ENCODE peak calls at places on chromosomes 13 and 19, in six cellular contexts. Z, Y, U, C, F and E are unnamed samples.

GRCh38 chr19:17184381-17184841 is 30.7 kb upstream of the USE1 start:
- DNase-seq in Z (no peak), Y (no peak), U (no peak), C (no peak), F (no peak), E (no peak)

GRCh38 chr19:10587022-10587838 is at the start of gene AP1M2:
- DNase-seq in Z (no peak), Y (no peak), U (no peak), C (no peak), F (no peak), E (no peak)

GRCh38 chr19:11142528-11143171 is 12.9 kb downstream of the SPC24 start:
- DNase-seq in Z (peak), Y (peak), U (peak), C (peak), F (no peak), E (peak)

GRCh38 chr13:113209880-113210421 is 538 bp downstream of the CUL4A start:
- DNase-seq in Z (peak), Y (no peak), U (peak), C (peak), F (peak), E (peak)

GRCh38 chr13:67238277-67238859 is 8.2 kb upstream of the PCDH9 start:
- DNase-seq in Z (peak), Y (no peak), U (no peak), C (peak), F (no peak), E (peak)

GRCh38 chr19:50835785-50836542 is 2.6 kb upstream of the KLK15 start:
- DNase-seq in Z (peak), Y (no peak), U (peak), C (peak), F (peak), E (peak)

GRCh38 chr13:37409756-37410155 is 188.8 kb downstream of the POSTN start:
- DNase-seq in Z (no peak), Y (no peak), U (no peak), C (no peak), F (no peak), E (peak)

GRCh38 chr13:58191754-58192153 is 560.2 kb downstream of the PCDH17 start:
- DNase-seq in Z (no peak), Y (no peak), U (no peak), C (no peak), F (no peak), E (no peak)

GRCh38 chr19:18500820-18501219 is 21.1 kb downstream of the ELL start:
- DNase-seq in Z (no peak), Y (no peak), U (no peak), C (no peak), F (no peak), E (no peak)

GRCh38 chr19:10885241-10886169 is 14.2 kb downstream of the CARM1 start:
- DNase-seq in Z (no peak), Y (no peak), U (no peak), C (no peak), F (no peak), E (no peak)

GRCh38 chr19:45075215-45076028 is 856 bp downstream of the ZNF296 start:
- DNase-seq in Z (peak), Y (peak), U (peak), C (peak), F (peak), E (peak)

GRCh38 chr13:102905905-102906304 is 60.1 kb downstream of the ERCC5 start:
- DNase-seq in Z (no peak), Y (no peak), U (no peak), C (no peak), F (no peak), E (no peak)

GRCh38 chr19:46299004-46299509 is 2.2 kb downstream of the HIF3A start:
- DNase-seq in Z (peak), Y (peak), U (peak), C (peak), F (no peak), E (peak)

GRCh38 chr19:11321206-11322126 is 18.0 kb downstream of the RAB3D start:
- DNase-seq in Z (no peak), Y (no peak), U (no peak), C (no peak), F (peak), E (no peak)

GRCh38 chr13:93230466-93230865 is 3.9 kb downstream of the GPC6 start:
- DNase-seq in Z (peak), Y (no peak), U (no peak), C (peak), F (no peak), E (peak)

GRCh38 chr19:4297901-4298771 is 4.1 kb downstream of the TMIGD2 start:
- DNase-seq in Z (no peak), Y (no peak), U (no peak), C (no peak), F (no peak), E (no peak)
- TF ChIP-seq CTCF in Z (no peak), Y (no peak), U (no peak), C (no peak), F (no peak), E (no peak)

DNA sequence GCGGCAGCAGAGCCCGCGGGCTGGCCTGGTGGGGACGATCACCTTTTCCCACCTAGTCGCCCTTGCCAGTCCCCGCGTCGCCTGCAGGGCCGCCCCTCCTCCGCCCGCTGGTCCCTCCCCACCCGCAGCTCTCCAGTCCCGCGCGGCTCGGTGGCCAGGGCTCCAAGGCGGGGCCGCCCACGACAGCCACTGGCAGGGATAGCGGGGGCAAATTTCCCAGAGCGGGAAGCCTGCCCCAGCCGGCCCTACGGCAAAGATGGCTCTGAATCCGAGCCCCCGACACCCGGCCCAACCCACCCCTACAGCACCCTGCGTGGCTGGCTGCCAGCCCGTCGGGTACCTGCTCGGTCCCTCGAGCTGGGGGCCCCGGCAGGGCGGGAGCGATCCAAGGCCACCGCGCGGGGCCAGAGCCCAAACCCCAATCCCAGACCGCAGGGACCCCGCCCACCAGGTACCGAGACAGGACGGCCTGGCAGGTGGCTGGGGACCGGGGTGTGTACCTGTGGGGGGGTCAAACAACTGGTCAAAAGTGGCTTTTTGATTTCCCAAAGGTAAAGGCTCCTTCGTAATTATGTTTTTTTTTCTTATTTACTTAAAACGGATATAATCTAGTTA is 6.3 kb upstream of the ZNF98 start:
- DNase-seq in Z (no peak), Y (no peak), U (no peak), C (no peak), F (no peak), E (no peak)
- H3K4me3 ChIP-seq in Z (no peak), Y (peak), U (no peak), C (no peak), F (no peak), E (no peak)

DNA sequence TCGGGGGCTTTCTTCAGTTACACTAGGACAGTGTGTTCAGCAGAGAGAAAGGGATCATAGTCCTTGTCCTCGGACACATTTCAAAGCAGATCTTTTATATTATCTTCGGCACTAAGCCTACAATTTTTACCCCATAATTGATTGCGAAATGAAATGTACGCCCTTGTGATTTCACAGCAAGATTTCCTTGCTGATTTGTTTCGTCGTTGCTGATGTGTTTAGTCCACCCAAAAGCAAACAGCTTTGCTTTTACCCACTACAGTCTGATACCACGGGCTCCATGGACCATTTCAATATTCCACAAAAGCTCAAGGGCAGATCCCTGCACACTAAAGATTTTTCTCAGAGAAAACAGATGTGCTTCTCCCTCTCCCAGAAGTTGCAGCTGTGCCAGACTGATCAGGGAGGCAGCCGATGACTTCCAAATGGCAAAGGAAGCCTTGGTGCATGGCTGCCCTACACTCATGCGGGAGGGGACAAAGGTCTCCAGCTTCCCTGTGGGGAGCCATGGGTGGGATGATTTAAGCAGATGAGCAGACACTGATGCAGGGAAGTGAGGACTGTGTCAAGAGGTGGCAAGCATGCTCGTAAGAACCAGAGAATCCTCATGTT is 81.2 kb downstream of the STK24 start:
- DNase-seq in Z (no peak), Y (no peak), U (no peak), C (no peak), F (no peak), E (peak)
- TF ChIP-seq CTCF in Z (no peak), Y (no peak), U (no peak), C (no peak), F (no peak), E (no peak)

GRCh38 chr19:4580021-4580901 is 20.8 kb upstream of the SEMA6B start:
- DNase-seq in Z (no peak), Y (no peak), U (no peak), C (no peak), F (peak), E (no peak)

GRCh38 chr19:4582112-4582553 is 22.6 kb upstream of the SEMA6B start:
- DNase-seq in Z (no peak), Y (no peak), U (no peak), C (no peak), F (no peak), E (no peak)

GRCh38 chr19:4582980-4583842 is 23.7 kb upstream of the SEMA6B start:
- DNase-seq in Z (no peak), Y (no peak), U (no peak), C (no peak), F (no peak), E (no peak)

GRCh38 chr19:4580961-4581380 is 21.5 kb upstream of the SEMA6B start:
- DNase-seq in Z (no peak), Y (no peak), U (no peak), C (no peak), F (no peak), E (no peak)

GRCh38 chr19:4581381-4582111 is 22.1 kb upstream of the SEMA6B start:
- DNase-seq in Z (peak), Y (no peak), U (no peak), C (peak), F (peak), E (no peak)
- H3K4me3 ChIP-seq in Z (peak), Y (peak), U (peak), C (peak), F (peak), E (no peak)

GRCh38 chr13:38670627-38671026 is 16.2 kb upstream of the FREM2 start:
- DNase-seq in Z (peak), Y (no peak), U (no peak), C (peak), F (no peak), E (no peak)
- TF ChIP-seq CTCF in Z (no peak), Y (no peak), U (no peak), C (peak), F (no peak), E (no peak)

DNA sequence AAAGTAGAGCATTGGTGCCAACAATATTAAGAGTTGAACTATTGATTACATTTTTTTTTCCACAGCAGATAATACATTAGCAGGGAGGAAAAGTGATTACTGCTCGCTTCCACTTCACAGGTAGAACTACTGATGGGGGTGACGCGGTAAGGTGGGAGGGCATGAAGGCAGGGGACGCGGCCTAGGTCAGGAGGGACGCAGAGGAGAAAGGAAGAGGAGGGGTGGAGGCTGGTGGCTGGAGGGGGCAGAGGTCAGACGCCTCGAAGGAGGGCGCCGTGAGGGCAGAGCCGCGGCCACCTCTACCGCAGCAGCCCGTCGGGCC is 287 bp upstream of the B3GLCT start:
- DNase-seq in Z (no peak), Y (no peak), U (no peak), C (no peak), F (no peak), E (no peak)
- H3K4me3 ChIP-seq in Z (peak), Y (peak), U (peak), C (peak), F (peak), E (peak)

DNA sequence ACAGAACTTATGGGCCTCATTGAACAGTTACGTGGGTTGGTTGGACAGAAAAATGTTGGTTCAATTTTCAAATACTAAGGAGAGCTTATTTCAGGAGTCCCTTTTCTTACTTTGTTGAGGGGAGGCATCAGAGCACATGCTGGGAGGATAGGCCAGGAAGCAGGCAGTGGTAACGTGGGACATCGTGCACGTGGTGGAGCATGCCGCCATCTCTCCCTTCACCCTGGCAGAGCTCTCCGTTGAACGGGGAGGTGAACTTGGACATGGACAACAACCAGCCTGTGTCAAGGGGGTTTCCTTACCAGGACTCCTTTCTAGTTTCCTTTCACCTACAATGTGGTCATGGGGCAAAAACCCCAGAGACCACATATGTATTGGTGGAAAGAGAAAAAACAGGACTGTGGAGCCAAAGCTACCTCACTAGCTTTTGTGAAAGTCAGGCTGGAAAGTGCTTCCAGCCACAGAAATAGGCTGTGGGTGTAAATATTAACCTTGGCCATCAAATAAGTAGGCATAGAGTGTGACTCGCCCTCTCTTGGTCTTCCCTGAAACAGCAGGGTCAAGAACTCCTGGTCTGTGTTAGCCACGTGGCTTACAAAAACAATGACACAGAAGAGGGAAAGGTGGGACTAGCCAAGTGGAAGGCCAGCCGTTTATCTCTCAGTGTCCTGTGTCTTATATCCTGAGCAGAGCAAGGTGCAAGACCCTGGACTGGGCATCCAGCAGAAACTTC is 14.4 kb downstream of the MICOS13 start:
- DNase-seq in Z (peak), Y (no peak), U (peak), C (peak), F (no peak), E (peak)
- TF ChIP-seq CTCF in Z (peak), Y (no peak), U (no peak), C (peak), F (peak), E (peak)

GRCh38 chr19:30449191-30449590 is 77.0 kb downstream of the ZNF536 start:
- DNase-seq in Z (no peak), Y (no peak), U (no peak), C (no peak), F (no peak), E (peak)
- H3K4me3 ChIP-seq in Z (no peak), Y (no peak), U (no peak), C (no peak), F (no peak), E (peak)

GRCh38 chr13:80036845-80037504 is 304.0 kb downstream of the SPRY2 start:
- DNase-seq in Z (no peak), Y (no peak), U (no peak), C (no peak), F (no peak), E (peak)
- TF ChIP-seq CTCF in Z (no peak), Y (no peak), U (no peak), C (no peak), F (no peak), E (no peak)

DNA sequence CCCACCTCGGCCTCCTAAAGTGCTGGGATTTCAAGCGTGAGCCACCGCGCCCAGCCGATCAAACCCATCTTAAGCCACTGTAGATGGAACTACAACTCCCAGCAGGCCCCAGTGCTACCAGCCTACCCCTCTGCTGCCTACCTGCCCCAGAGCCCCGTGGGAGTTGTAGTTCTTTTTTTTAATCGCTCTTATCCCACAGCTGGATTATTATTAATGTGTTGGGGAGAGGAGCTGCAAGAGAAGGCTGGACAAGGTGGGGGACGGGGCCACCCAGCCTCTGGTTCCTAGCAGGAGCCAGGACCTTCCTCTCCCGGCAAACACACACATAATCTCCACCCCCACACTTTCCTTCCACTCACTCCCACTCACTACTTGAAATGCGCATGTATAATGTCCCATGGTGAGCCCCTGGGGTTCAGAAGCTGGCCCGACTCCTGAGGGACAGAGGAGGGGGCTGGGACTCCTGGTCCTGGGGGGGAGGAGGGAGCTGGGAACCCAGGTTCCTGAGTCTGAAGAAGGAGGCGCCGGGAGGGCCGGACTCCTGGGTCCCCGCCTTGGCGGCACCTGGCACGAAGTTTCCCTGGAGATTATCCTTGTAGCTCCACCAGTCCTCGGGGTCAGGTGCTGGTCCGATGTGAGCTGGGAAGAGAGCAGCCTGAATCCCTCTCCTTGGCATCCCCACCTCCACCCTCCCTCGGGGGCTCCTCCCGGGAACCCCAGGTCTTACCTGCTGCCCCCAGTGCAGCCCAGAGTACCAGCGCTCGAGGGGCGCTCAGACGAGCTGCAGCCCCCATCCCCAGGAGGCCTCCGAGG is 942 bp downstream of the CA11 start:
- DNase-seq in Z (peak), Y (no peak), U (peak), C (peak), F (peak), E (peak)
- H3K4me3 ChIP-seq in Z (no peak), Y (peak), U (peak), C (peak), F (peak), E (no peak)